ENCODE peak calls at places on chromosomes 16 and 17, in six cellular contexts. E is A549, O is HepG2, G is GM12878, F is K562, J is endothelial cell of umbilical vein. K is an unnamed sample.

GRCh38 chr16:86668136-86668535 is 89.8 kb downstream of the FOXL1 start:
- DNase-seq in E (peak; percentile 42), O (no peak), G (no peak), F (peak; percentile 18), J (peak; percentile 76), K (peak; percentile 10)

GRCh38 chr17:50421308-50422031 is 4.5 kb upstream of the ACSF2 start:
- DNase-seq in E (no peak), O (no peak), G (no peak), F (peak; percentile 25), J (peak; percentile 65), K (peak; percentile 30)

GRCh38 chr16:22734313-22734869 is 79.6 kb upstream of the HS3ST2 start:
- DNase-seq in E (no peak), O (no peak), G (no peak), F (no peak), J (no peak), K (no peak)

GRCh38 chr17:18156976-18157280 is 26.7 kb upstream of the ALKBH5 start:
- DNase-seq in E (no peak), O (no peak), G (no peak), F (no peak), J (no peak), K (no peak)

GRCh38 chr16:21088646-21089538 is 61.8 kb downstream of the DNAH3 start:
- DNase-seq in E (no peak), O (no peak), G (no peak), F (no peak), J (no peak), K (no peak)

GRCh38 chr17:77481476-77482374 is 341.0 kb downstream of the SEC14L1 start:
- DNase-seq in E (no peak), O (no peak), G (no peak), F (no peak), J (no peak), K (no peak)

GRCh38 chr16:86044881-86045600 is 146.1 kb downstream of the IRF8 start:
- DNase-seq in E (no peak), O (no peak), G (no peak), F (no peak), J (no peak), K (no peak)

GRCh38 chr16:85157813-85158701 is 45.8 kb upstream of the CIBAR2 start:
- DNase-seq in E (no peak), O (peak; percentile 79), G (peak; percentile 12), F (no peak), J (no peak), K (peak; percentile 38)

GRCh38 chr17:62085511-62086408 is 20.7 kb upstream of the MED13 start:
- DNase-seq in E (no peak), O (peak; percentile 79), G (no peak), F (peak; percentile 60), J (no peak), K (no peak)

GRCh38 chr16:10988879-10989278 is 44.5 kb downstream of the CLEC16A start:
- DNase-seq in E (no peak), O (no peak), G (no peak), F (no peak), J (no peak), K (no peak)

GRCh38 chr17:64277831-64278562 is 14.9 kb upstream of the TEX2 start:
- DNase-seq in E (no peak), O (no peak), G (no peak), F (no peak), J (no peak), K (no peak)

GRCh38 chr16:52405441-52405840 is 141.5 kb downstream of the TOX3 start:
- DNase-seq in E (no peak), O (no peak), G (no peak), F (no peak), J (no peak), K (no peak)

GRCh38 chr17:77741109-77741508 is 217.4 kb upstream of the TNRC6C start:
- DNase-seq in E (peak; percentile 24), O (no peak), G (no peak), F (peak; percentile 36), J (no peak), K (peak; percentile 45)

GRCh38 chr17:234163-235047 is 53.0 kb upstream of the DOC2B start:
- DNase-seq in E (no peak), O (no peak), G (no peak), F (no peak), J (peak; percentile 46), K (no peak)

GRCh38 chr17:29933379-29933778 is 3.4 kb upstream of the SSH2 start:
- DNase-seq in E (peak; percentile 61), O (peak; percentile 52), G (no peak), F (peak; percentile 21), J (peak; percentile 24), K (peak; percentile 20)

GRCh38 chr17:81534157-81535006 is 6.2 kb downstream of the FSCN2 start:
- DNase-seq in E (no peak), O (no peak), G (no peak), F (no peak), J (no peak), K (peak; percentile 37)

GRCh38 chr17:4998666-4999428 is 1.1 kb downstream of the KIF1C start:
- DNase-seq in E (no peak), O (peak; percentile 86), G (no peak), F (no peak), J (no peak), K (no peak)

GRCh38 chr17:36496018-36496789 is 9.7 kb downstream of the ZNHIT3 start:
- DNase-seq in E (no peak), O (no peak), G (no peak), F (no peak), J (no peak), K (no peak)

GRCh38 chr16:8866118-8866883 is 2.5 kb downstream of the CARHSP1 start:
- DNase-seq in E (no peak), O (peak; percentile 88), G (no peak), F (peak; percentile 73), J (no peak), K (no peak)

GRCh38 chr16:2857451-2858244 is at the start of gene PRSS22:
- DNase-seq in E (no peak), O (no peak), G (no peak), F (no peak), J (no peak), K (no peak)

GRCh38 chr16:21599158-21599993 is at the start of gene METTL9:
- DNase-seq in E (peak; percentile 95), O (peak; percentile 94), G (peak; percentile 73), F (peak; percentile 97), J (peak; percentile 96), K (peak; percentile 96)

GRCh38 chr17:49490271-49490670 is 4.8 kb upstream of the NGFR start:
- DNase-seq in E (no peak), O (no peak), G (no peak), F (no peak), J (no peak), K (no peak)

GRCh38 chr17:10992097-10992496 is 154.2 kb upstream of the PIRT start:
- DNase-seq in E (no peak), O (no peak), G (no peak), F (no peak), J (no peak), K (no peak)

GRCh38 chr16:50247123-50247905 is 19.0 kb upstream of the ADCY7 start:
- DNase-seq in E (no peak), O (no peak), G (no peak), F (no peak), J (no peak), K (no peak)

GRCh38 chr16:77680496-77680895 is 41.8 kb upstream of the NUDT7 start:
- DNase-seq in E (no peak), O (no peak), G (no peak), F (no peak), J (no peak), K (no peak)
- TF ChIP-seq MAX in E (no peak), O (no peak), G (no peak), F (no peak), J (no peak), K (no peak)

DNA sequence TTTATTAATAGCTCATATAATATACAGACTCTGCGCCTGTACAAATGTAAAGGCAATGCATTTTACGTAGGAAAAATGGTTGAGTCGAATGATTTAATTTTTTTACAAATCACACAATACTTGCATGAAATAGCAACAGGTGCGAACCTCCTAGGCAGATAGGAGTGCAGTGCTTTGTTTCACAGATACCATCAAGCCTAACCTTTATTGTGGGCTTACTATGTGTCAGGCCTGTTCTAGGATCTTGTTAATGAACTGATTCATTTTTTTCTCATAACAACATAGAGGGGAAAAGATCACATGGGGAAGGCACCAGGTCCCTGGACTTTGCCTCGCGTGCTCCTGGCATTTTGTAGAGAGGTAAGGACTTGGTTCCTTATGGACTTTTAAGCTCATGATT is 107.8 kb downstream of the PRKCB start:
- DNase-seq in E (no peak), O (no peak), G (no peak), F (no peak), J (no peak), K (no peak)
- TF ChIP-seq CTCF in E (no peak), O (no peak), G (no peak), F (no peak), J (no peak), K (no peak)

GRCh38 chr17:28526381-28526780 is 20.2 kb downstream of the FOXN1 start:
- DNase-seq in E (no peak), O (no peak), G (no peak), F (no peak), J (no peak), K (no peak)

GRCh38 chr17:28523876-28524275 is 17.7 kb downstream of the FOXN1 start:
- DNase-seq in E (no peak), O (no peak), G (no peak), F (no peak), J (no peak), K (no peak)

GRCh38 chr17:28523186-28523585 is 17.0 kb downstream of the FOXN1 start:
- DNase-seq in E (no peak), O (no peak), G (no peak), F (no peak), J (no peak), K (no peak)

GRCh38 chr17:28527181-28527681 is 21.1 kb downstream of the FOXN1 start:
- DNase-seq in E (no peak), O (no peak), G (no peak), F (peak; percentile 88), J (no peak), K (no peak)

DNA sequence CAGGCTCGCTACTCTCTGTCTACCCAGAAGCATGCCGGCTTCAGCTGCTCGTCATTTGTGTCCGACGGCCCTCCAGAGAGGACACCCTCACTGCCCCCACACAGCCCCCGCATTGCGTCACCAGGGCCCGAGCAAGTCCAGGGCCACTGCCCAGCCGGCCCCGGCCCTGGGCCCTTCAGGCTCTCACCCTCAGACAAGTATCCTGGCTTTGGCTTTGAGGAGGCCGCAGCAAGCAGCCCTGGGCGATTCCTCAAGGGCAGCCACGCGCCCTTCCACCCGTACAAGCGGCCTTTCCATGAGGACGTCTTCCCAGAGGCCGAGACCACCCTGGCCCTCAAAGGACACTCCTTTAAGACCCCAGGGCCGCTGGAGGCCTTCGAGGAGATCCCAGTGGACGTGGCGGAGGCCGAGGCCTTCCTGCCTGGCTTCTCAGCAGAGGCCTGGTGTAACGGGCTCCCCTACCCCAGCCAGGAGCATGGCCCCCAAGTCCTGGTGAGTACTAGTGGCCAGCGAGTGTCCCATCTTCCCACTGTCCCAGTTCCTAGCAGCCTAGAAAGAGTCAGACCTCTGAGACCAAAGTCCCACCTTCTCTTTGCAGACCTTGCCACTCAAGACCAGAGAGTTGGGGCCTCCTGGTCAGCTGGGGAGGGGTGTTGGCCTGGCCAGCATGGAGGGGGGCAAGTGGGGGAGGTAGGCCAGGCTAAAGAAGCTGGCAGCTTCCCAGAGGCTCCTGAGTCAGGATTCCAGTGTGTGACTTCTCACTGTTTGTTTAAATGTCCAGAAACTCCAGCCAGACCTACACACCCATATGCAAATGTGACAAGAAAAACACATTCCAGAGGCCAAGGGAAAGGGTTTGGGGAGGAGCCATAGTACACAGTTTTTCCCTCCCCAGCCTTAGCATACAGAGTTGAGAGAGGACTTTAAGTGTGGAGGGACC is 18.6 kb downstream of the FOXN1 start:
- DNase-seq in E (peak; percentile 70), O (peak; percentile 70), G (no peak), F (peak; percentile 25), J (no peak), K (no peak)
- TF ChIP-seq MYC in E (no peak), O (no peak), G (no peak), F (no peak), J (no peak), K (no peak)

GRCh38 chr16:30526137-30526822 is at the start of gene ZNF768:
- DNase-seq in E (peak; percentile 33), O (peak; percentile 38), G (no peak), F (peak; percentile 73), J (peak; percentile 27), K (peak; percentile 63)
- TF ChIP-seq MAX in E (no peak), O (no peak), G (no peak), F (peak; percentile 42), J (no peak), K (no peak)